ENCODE peak calls at places on chromosomes 4 and X, in nine cellular contexts. O is fibroblast of lung, T is NCI-H524, R is GM04504, X is testis, L is islet precursor cell, N is HTR-8/SVneo, I is BE2C, G is lung. U is an unnamed sample.

GRCh38 chr4:38743866-38744265 is 38.9 kb downstream of the TLR10 start:
- DNase-seq in O (no peak), T (peak), R (no peak), X (no peak), L (no peak), N (no peak), I (no peak), G (no peak), U (no peak)

GRCh38 chrX:53071064-53071463 is 11.1 kb upstream of the TSPYL2 start:
- DNase-seq in O (no peak), T (no peak), R (no peak), X (no peak), L (no peak), N (no peak), I (no peak), G (no peak), U (peak)

GRCh38 chr4:121208571-121208970 is 44.5 kb upstream of the TNIP3 start:
- DNase-seq in O (no peak), T (no peak), R (no peak), X (no peak), L (no peak), N (no peak), I (no peak), G (no peak), U (no peak)

GRCh38 chr4:117664706-117665444 is 369.4 kb upstream of the NDST3 start:
- DNase-seq in O (peak), T (no peak), R (no peak), X (no peak), L (no peak), N (no peak), I (no peak), G (no peak), U (no peak)

GRCh38 chr4:176587920-176588319 is 204.8 kb downstream of the VEGFC start:
- DNase-seq in O (peak), T (no peak), R (peak), X (no peak), L (no peak), N (no peak), I (no peak), G (no peak), U (no peak)

GRCh38 chr4:14532436-14532835 is 469.8 kb upstream of the CPEB2 start:
- DNase-seq in O (no peak), T (peak), R (no peak), X (no peak), L (no peak), N (no peak), I (no peak), G (no peak), U (no peak)

GRCh38 chrX:40086569-40087335 is 11.0 kb downstream of the BCOR start:
- DNase-seq in O (peak), T (no peak), R (no peak), X (peak), L (peak), N (no peak), I (no peak), G (no peak), U (peak)

GRCh38 chr4:93827272-93827947 is 1.1 kb upstream of the ATOH1 start:
- DNase-seq in O (no peak), T (no peak), R (no peak), X (no peak), L (peak), N (no peak), I (no peak), G (no peak), U (no peak)

GRCh38 chrX:132769609-132770008 is 188.8 kb downstream of the HS6ST2 start:
- DNase-seq in O (no peak), T (no peak), R (no peak), X (no peak), L (no peak), N (no peak), I (no peak), G (no peak), U (no peak)

GRCh38 chr4:56048621-56049427 is 100.1 kb downstream of the CEP135 start:
- DNase-seq in O (peak), T (peak), R (no peak), X (peak), L (peak), N (peak), I (peak), G (no peak), U (peak)

GRCh38 chr4:88960576-88960975 is 96.4 kb downstream of the FAM13A start:
- DNase-seq in O (no peak), T (no peak), R (no peak), X (no peak), L (no peak), N (no peak), I (no peak), G (no peak), U (no peak)

GRCh38 chr4:90486346-90486745 is 359.2 kb downstream of the CCSER1 start:
- DNase-seq in O (no peak), T (no peak), R (no peak), X (no peak), L (no peak), N (no peak), I (no peak), G (no peak), U (no peak)

GRCh38 chr4:47349323-47349722 is 114.2 kb downstream of the COMMD8 start:
- DNase-seq in O (peak), T (no peak), R (no peak), X (no peak), L (no peak), N (peak), I (no peak), G (no peak), U (no peak)

U was measured in sigmoid colon.